ENCODE peak calls at places on chromosomes 4 and X, in eight cellular contexts. One of them, this sample, is unnamed.

GRCh38 chr4:139453041-139453370 is 915 bp upstream of the RAB33B start:
- DNase-seq in AG04449: no peak
- DNase-seq in breast epithelium: no peak
- DNase-seq in foreskin fibroblast: no peak
- DNase-seq in tibial nerve: no peak
- DNase-seq in PC-3: peak
- DNase-seq in esophagus muscularis mucosa: no peak
- DNase-seq in astrocyte: peak
- DNase-seq in this sample: peak

GRCh38 chr4:71460368-71460767 is 121.5 kb downstream of the SLC4A4 start:
- DNase-seq in PC-3: peak
- DNase-seq in foreskin fibroblast: no peak
- DNase-seq in AG04449: no peak
- DNase-seq in tibial nerve: no peak
- DNase-seq in astrocyte: no peak
- DNase-seq in esophagus muscularis mucosa: no peak
- DNase-seq in breast epithelium: no peak
- DNase-seq in this sample: no peak

GRCh38 chr4:152516156-152516555 is 19.7 kb downstream of the FBXW7 start:
- DNase-seq in astrocyte: peak
- DNase-seq in foreskin fibroblast: no peak
- DNase-seq in breast epithelium: no peak
- DNase-seq in PC-3: no peak
- DNase-seq in esophagus muscularis mucosa: no peak
- DNase-seq in tibial nerve: no peak
- DNase-seq in AG04449: no peak
- DNase-seq in this sample: no peak

GRCh38 chr4:85842540-85842939 is 367.6 kb downstream of the ARHGAP24 start:
- DNase-seq in foreskin fibroblast: no peak
- DNase-seq in esophagus muscularis mucosa: no peak
- DNase-seq in PC-3: peak
- DNase-seq in astrocyte: peak
- DNase-seq in AG04449: no peak
- DNase-seq in tibial nerve: no peak
- DNase-seq in breast epithelium: no peak
- DNase-seq in this sample: no peak

GRCh38 chrX:152072236-152072635 is 66.1 kb downstream of the MAGEA10 start:
- DNase-seq in breast epithelium: no peak
- DNase-seq in AG04449: peak
- DNase-seq in astrocyte: peak
- DNase-seq in esophagus muscularis mucosa: no peak
- DNase-seq in tibial nerve: no peak
- DNase-seq in PC-3: peak
- DNase-seq in foreskin fibroblast: peak
- DNase-seq in this sample: peak

GRCh38 chrX:44550563-44550962 is 7.9 kb upstream of the FUNDC1 start:
- DNase-seq in foreskin fibroblast: no peak
- DNase-seq in astrocyte: no peak
- DNase-seq in tibial nerve: no peak
- DNase-seq in breast epithelium: no peak
- DNase-seq in esophagus muscularis mucosa: no peak
- DNase-seq in AG04449: no peak
- DNase-seq in PC-3: no peak
- DNase-seq in this sample: no peak

GRCh38 chr4:14853186-14853946 is 148.9 kb upstream of the CPEB2 start:
- DNase-seq in PC-3: peak
- DNase-seq in AG04449: peak
- DNase-seq in tibial nerve: no peak
- DNase-seq in astrocyte: peak
- DNase-seq in foreskin fibroblast: peak
- DNase-seq in breast epithelium: peak
- DNase-seq in esophagus muscularis mucosa: no peak
- DNase-seq in this sample: peak

GRCh38 chr4:186021461-186022167 is 47.3 kb upstream of the TLR3 start:
- DNase-seq in tibial nerve: no peak
- DNase-seq in astrocyte: peak
- DNase-seq in breast epithelium: no peak
- DNase-seq in esophagus muscularis mucosa: peak
- DNase-seq in PC-3: peak
- DNase-seq in foreskin fibroblast: peak
- DNase-seq in AG04449: no peak
- DNase-seq in this sample: no peak

GRCh38 chr4:176009254-176009653 is 56.4 kb upstream of the WDR17 start:
- DNase-seq in tibial nerve: no peak
- DNase-seq in esophagus muscularis mucosa: no peak
- DNase-seq in AG04449: no peak
- DNase-seq in breast epithelium: no peak
- DNase-seq in astrocyte: no peak
- DNase-seq in foreskin fibroblast: no peak
- DNase-seq in PC-3: no peak
- DNase-seq in this sample: no peak

GRCh38 chr4:2651546-2651945 is 104.6 kb downstream of the TNIP2 start:
- DNase-seq in foreskin fibroblast: no peak
- DNase-seq in PC-3: no peak
- DNase-seq in AG04449: no peak
- DNase-seq in breast epithelium: no peak
- DNase-seq in esophagus muscularis mucosa: no peak
- DNase-seq in tibial nerve: no peak
- DNase-seq in astrocyte: no peak
- DNase-seq in this sample: no peak

GRCh38 chr4:73152893-73153292 is 83.4 kb upstream of the COX18 start:
- DNase-seq in astrocyte: no peak
- DNase-seq in breast epithelium: no peak
- DNase-seq in esophagus muscularis mucosa: no peak
- DNase-seq in PC-3: no peak
- DNase-seq in foreskin fibroblast: no peak
- DNase-seq in AG04449: no peak
- DNase-seq in tibial nerve: no peak
- DNase-seq in this sample: no peak

GRCh38 chrX:126237524-126237923 is 71.4 kb upstream of the DCAF12L2 start:
- DNase-seq in astrocyte: no peak
- DNase-seq in foreskin fibroblast: no peak
- DNase-seq in esophagus muscularis mucosa: no peak
- DNase-seq in AG04449: no peak
- DNase-seq in tibial nerve: no peak
- DNase-seq in breast epithelium: no peak
- DNase-seq in PC-3: no peak
- DNase-seq in this sample: no peak

GRCh38 chrX:45233541-45233940 is 32.9 kb upstream of the DIPK2B start:
- DNase-seq in astrocyte: no peak
- DNase-seq in tibial nerve: no peak
- DNase-seq in breast epithelium: no peak
- DNase-seq in PC-3: no peak
- DNase-seq in esophagus muscularis mucosa: no peak
- DNase-seq in foreskin fibroblast: no peak
- DNase-seq in AG04449: no peak
- DNase-seq in this sample: no peak

GRCh38 chr4:182578402-182578801 is 335.2 kb downstream of the TENM3 start:
- DNase-seq in astrocyte: peak
- DNase-seq in breast epithelium: no peak
- DNase-seq in esophagus muscularis mucosa: no peak
- DNase-seq in AG04449: peak
- DNase-seq in PC-3: peak
- DNase-seq in foreskin fibroblast: peak
- DNase-seq in tibial nerve: no peak
- DNase-seq in this sample: peak

GRCh38 chr4:37561803-37562207 is 124.4 kb downstream of the RELL1 start:
- DNase-seq in PC-3: peak
- DNase-seq in breast epithelium: no peak
- DNase-seq in esophagus muscularis mucosa: peak
- DNase-seq in tibial nerve: no peak
- DNase-seq in foreskin fibroblast: no peak
- DNase-seq in AG04449: peak
- DNase-seq in astrocyte: peak
- DNase-seq in this sample: peak

GRCh38 chr4:90000995-90001394 is 106.3 kb downstream of the MMRN1 start:
- DNase-seq in AG04449: no peak
- DNase-seq in breast epithelium: no peak
- DNase-seq in esophagus muscularis mucosa: no peak
- DNase-seq in PC-3: no peak
- DNase-seq in tibial nerve: no peak
- DNase-seq in astrocyte: no peak
- DNase-seq in foreskin fibroblast: no peak
- DNase-seq in this sample: no peak

GRCh38 chr4:41458689-41459088 is 79.3 kb upstream of the LIMCH1 start:
- DNase-seq in foreskin fibroblast: no peak
- DNase-seq in PC-3: peak
- DNase-seq in esophagus muscularis mucosa: no peak
- DNase-seq in AG04449: no peak
- DNase-seq in astrocyte: no peak
- DNase-seq in tibial nerve: no peak
- DNase-seq in breast epithelium: no peak
- DNase-seq in this sample: no peak

GRCh38 chr4:32196950-32197688 is 1477.0 kb downstream of the PCDH7 start:
- DNase-seq in foreskin fibroblast: no peak
- DNase-seq in astrocyte: no peak
- DNase-seq in PC-3: peak
- DNase-seq in esophagus muscularis mucosa: no peak
- DNase-seq in tibial nerve: no peak
- DNase-seq in breast epithelium: no peak
- DNase-seq in AG04449: no peak
- DNase-seq in this sample: no peak

GRCh38 chr4:70365479-70365878 is 4.9 kb downstream of the SMR3A start:
- DNase-seq in foreskin fibroblast: no peak
- DNase-seq in esophagus muscularis mucosa: no peak
- DNase-seq in breast epithelium: no peak
- DNase-seq in astrocyte: no peak
- DNase-seq in PC-3: peak
- DNase-seq in tibial nerve: no peak
- DNase-seq in AG04449: no peak
- DNase-seq in this sample: no peak

GRCh38 chr4:1604181-1604705 is 79.9 kb downstream of the FAM53A start:
- DNase-seq in PC-3: peak
- DNase-seq in AG04449: no peak
- DNase-seq in breast epithelium: no peak
- DNase-seq in foreskin fibroblast: no peak
- DNase-seq in esophagus muscularis mucosa: no peak
- DNase-seq in tibial nerve: no peak
- DNase-seq in astrocyte: peak
- DNase-seq in this sample: no peak

GRCh38 chr4:3031357-3032064 is 42.8 kb downstream of the HTT-AS start:
- DNase-seq in AG04449: no peak
- DNase-seq in tibial nerve: no peak
- DNase-seq in foreskin fibroblast: no peak
- DNase-seq in astrocyte: no peak
- DNase-seq in breast epithelium: no peak
- DNase-seq in PC-3: peak
- DNase-seq in esophagus muscularis mucosa: no peak
- DNase-seq in this sample: no peak

GRCh38 chrX:101079736-101080135 is 1.1 kb downstream of the TMEM35A start:
- DNase-seq in breast epithelium: no peak
- DNase-seq in PC-3: no peak
- DNase-seq in tibial nerve: no peak
- DNase-seq in esophagus muscularis mucosa: no peak
- DNase-seq in foreskin fibroblast: no peak
- DNase-seq in astrocyte: no peak
- DNase-seq in AG04449: no peak
- DNase-seq in this sample: no peak

GRCh38 chr4:112646632-112647537 is 9.9 kb downstream of the LARP7 start:
- DNase-seq in astrocyte: no peak
- DNase-seq in breast epithelium: no peak
- DNase-seq in AG04449: no peak
- DNase-seq in PC-3: no peak
- DNase-seq in esophagus muscularis mucosa: no peak
- DNase-seq in foreskin fibroblast: no peak
- DNase-seq in tibial nerve: no peak
- DNase-seq in this sample: no peak
- H3K4me3 ChIP-seq in astrocyte: no peak
- H3K4me3 ChIP-seq in breast epithelium: no peak
- H3K4me3 ChIP-seq in AG04449: no peak
- H3K4me3 ChIP-seq in PC-3: no peak
- H3K4me3 ChIP-seq in esophagus muscularis mucosa: no peak
- H3K4me3 ChIP-seq in foreskin fibroblast: no peak
- H3K4me3 ChIP-seq in tibial nerve: no peak
- H3K4me3 ChIP-seq in this sample: no peak

DNA sequence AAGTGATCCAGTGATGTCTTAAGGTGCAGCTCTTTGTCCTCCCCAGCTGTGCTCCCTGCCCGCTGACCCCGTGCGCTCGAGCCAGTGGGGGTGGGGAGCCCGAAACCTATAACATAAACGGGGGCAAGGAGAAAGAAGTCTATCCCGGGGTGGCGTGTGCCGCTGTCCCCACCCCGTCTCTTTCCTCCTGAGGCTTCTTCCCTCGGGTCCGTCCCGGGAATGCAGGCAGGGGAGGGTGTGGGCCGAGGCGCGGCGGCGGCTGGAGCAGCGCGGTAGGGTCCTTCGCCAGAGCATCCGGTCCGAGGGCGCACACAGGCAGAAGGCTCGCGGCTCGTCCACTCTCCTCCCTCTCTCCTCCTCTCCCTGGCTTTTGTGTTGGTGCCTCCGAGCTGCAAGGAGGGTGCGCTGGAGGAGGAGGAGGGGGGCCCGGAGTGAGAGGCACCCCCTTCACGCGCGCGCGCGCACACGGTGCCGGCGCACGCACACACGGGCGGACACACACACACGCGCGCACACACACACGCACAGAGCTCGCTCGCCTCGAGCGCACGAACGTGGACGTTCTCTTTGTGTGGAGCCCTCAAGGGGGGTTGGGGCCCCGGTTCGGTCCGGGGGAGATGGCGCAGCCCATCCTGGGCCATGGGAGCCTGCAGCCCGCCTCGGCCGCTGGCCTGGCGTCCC is at the start of gene RAB33A:
- DNase-seq in AG04449: no peak
- DNase-seq in foreskin fibroblast: no peak
- DNase-seq in astrocyte: no peak
- DNase-seq in esophagus muscularis mucosa: no peak
- DNase-seq in tibial nerve: no peak
- DNase-seq in breast epithelium: no peak
- DNase-seq in PC-3: no peak
- DNase-seq in this sample: no peak
- H3K4me3 ChIP-seq in AG04449: peak
- H3K4me3 ChIP-seq in foreskin fibroblast: peak
- H3K4me3 ChIP-seq in astrocyte: peak
- H3K4me3 ChIP-seq in esophagus muscularis mucosa: peak
- H3K4me3 ChIP-seq in tibial nerve: peak
- H3K4me3 ChIP-seq in breast epithelium: peak
- H3K4me3 ChIP-seq in PC-3: peak
- H3K4me3 ChIP-seq in this sample: peak

GRCh38 chr4:141036786-141037185 is 96.5 kb downstream of the RNF150 start:
- DNase-seq in AG04449: no peak
- DNase-seq in tibial nerve: no peak
- DNase-seq in foreskin fibroblast: no peak
- DNase-seq in PC-3: no peak
- DNase-seq in esophagus muscularis mucosa: no peak
- DNase-seq in astrocyte: peak
- DNase-seq in breast epithelium: no peak
- DNase-seq in this sample: peak
- H3K4me3 ChIP-seq in AG04449: no peak
- H3K4me3 ChIP-seq in tibial nerve: no peak
- H3K4me3 ChIP-seq in foreskin fibroblast: no peak
- H3K4me3 ChIP-seq in PC-3: no peak
- H3K4me3 ChIP-seq in esophagus muscularis mucosa: no peak
- H3K4me3 ChIP-seq in astrocyte: no peak
- H3K4me3 ChIP-seq in breast epithelium: no peak
- H3K4me3 ChIP-seq in this sample: no peak

DNA sequence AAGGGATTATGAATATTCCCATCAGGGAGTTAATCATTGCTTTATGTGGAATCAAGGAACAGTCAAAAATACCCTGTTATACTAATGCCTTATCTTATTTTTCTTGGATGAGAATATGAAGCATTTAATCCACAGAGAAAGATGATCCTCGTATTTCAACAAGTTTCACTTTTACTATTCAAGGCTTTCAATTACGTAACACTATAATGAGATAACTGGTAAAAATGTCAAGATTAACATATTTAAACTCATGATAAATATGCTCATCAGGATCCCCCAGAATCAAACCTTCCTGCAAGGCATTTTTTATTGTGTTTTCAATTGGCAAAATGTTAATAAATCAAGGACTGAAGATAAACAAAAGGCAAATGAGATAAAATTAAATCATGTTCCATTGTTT is 5.1 kb downstream of the ZXDA start:
- DNase-seq in tibial nerve: no peak
- DNase-seq in foreskin fibroblast: no peak
- DNase-seq in breast epithelium: no peak
- DNase-seq in esophagus muscularis mucosa: no peak
- DNase-seq in AG04449: no peak
- DNase-seq in PC-3: no peak
- DNase-seq in astrocyte: no peak
- DNase-seq in this sample: no peak
- H3K4me3 ChIP-seq in tibial nerve: peak
- H3K4me3 ChIP-seq in foreskin fibroblast: no peak
- H3K4me3 ChIP-seq in breast epithelium: peak
- H3K4me3 ChIP-seq in esophagus muscularis mucosa: peak
- H3K4me3 ChIP-seq in AG04449: no peak
- H3K4me3 ChIP-seq in PC-3: no peak
- H3K4me3 ChIP-seq in astrocyte: no peak
- H3K4me3 ChIP-seq in this sample: no peak